ENCODE peak calls at places on chromosomes 5 and 9, in ten cellular contexts. S, P, K, E, R, Y, F, X, J and W are unnamed samples.

GRCh38 chr5:109911731-109912130 is 222.0 kb downstream of the MAN2A1 start:
- DNase-seq in S (no peak), P (peak), K (no peak), E (no peak), R (peak), Y (no peak), F (no peak), X (no peak), J (no peak), W (no peak)

GRCh38 chr5:36055984-36056383 is 10.7 kb downstream of the UGT3A2 start:
- DNase-seq in S (no peak), P (no peak), K (no peak), E (no peak), R (no peak), Y (no peak), F (no peak), X (no peak), J (no peak), W (no peak)

GRCh38 chr5:134590992-134591659 is 41.5 kb downstream of the SAR1B start:
- DNase-seq in S (peak), P (no peak), K (no peak), E (no peak), R (peak), Y (no peak), F (no peak), X (peak), J (peak), W (no peak)

GRCh38 chr9:83429229-83429628 is 109.0 kb downstream of the FRMD3 start:
- DNase-seq in S (no peak), P (no peak), K (no peak), E (no peak), R (no peak), Y (no peak), F (no peak), X (no peak), J (no peak), W (no peak)

GRCh38 chr9:87305123-87305522 is 192.5 kb upstream of the DAPK1 start:
- DNase-seq in S (no peak), P (no peak), K (no peak), E (no peak), R (no peak), Y (peak), F (no peak), X (no peak), J (no peak), W (no peak)

GRCh38 chr9:77752566-77752965 is 104.4 kb upstream of the GNA14 start:
- DNase-seq in S (no peak), P (peak), K (no peak), E (no peak), R (peak), Y (no peak), F (no peak), X (no peak), J (no peak), W (no peak)

GRCh38 chr5:14399054-14399657 is 182.4 kb upstream of the OTULINL start:
- DNase-seq in S (peak), P (peak), K (no peak), E (no peak), R (peak), Y (no peak), F (peak), X (no peak), J (peak), W (no peak)

GRCh38 chr5:172437445-172438303 is 16.7 kb downstream of the SH3PXD2B start:
- DNase-seq in S (peak), P (peak), K (peak), E (peak), R (peak), Y (no peak), F (no peak), X (no peak), J (peak), W (peak)

GRCh38 chr5:76709762-76710161 is 6.2 kb upstream of the F2R start:
- DNase-seq in S (no peak), P (peak), K (no peak), E (no peak), R (peak), Y (no peak), F (no peak), X (no peak), J (no peak), W (no peak)

DNA sequence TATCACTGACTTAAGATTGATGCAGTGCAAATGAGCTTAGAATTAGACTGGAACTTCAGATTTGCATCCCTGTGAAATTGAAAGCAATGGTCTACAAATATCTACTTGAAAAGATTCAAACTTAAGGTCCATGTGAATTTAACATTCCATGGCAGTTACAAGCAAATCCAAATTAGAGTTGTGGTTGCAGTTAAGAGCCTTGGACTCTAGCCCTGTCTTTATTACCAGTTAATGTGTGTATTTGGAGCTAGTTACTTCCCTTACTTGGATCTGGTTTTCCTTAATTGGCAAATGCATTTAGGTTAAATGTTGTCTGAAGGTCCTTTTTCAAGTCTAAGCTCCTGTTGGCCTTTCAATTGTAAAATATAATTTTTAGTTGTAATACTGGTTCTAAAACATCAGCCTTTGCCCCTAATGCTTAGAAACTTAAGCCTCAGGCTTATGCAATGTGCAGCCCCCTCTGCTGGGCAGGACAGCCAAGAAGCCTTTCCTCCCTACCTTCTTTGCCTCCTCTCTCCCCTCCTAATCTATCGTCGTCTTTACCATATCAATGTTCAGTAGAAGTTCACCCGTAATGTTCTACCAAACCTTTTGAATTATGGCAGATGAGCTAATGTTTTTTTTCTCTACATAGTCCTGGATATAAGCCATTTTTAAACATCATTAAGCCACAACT is 59.5 kb downstream of the ERMP1 start:
- DNase-seq in S (no peak), P (no peak), K (no peak), E (no peak), R (no peak), Y (no peak), F (no peak), X (no peak), J (no peak), W (no peak)
- TF ChIP-seq CTCF in S (no peak), P (peak), K (no peak), E (no peak), R (peak), Y (no peak), F (no peak), X (no peak), J (no peak), W (no peak)

GRCh38 chr5:140785905-140786686 is at the start of gene PCDHA1:
- DNase-seq in S (no peak), P (no peak), K (peak), E (no peak), R (peak), Y (no peak), F (no peak), X (no peak), J (no peak), W (no peak)
- TF ChIP-seq CTCF in S (no peak), P (no peak), K (no peak), E (no peak), R (no peak), Y (no peak), F (no peak), X (no peak), J (no peak), W (no peak)

GRCh38 chr9:101718176-101718575 is 20.3 kb downstream of the GRIN3A start:
- DNase-seq in S (no peak), P (no peak), K (no peak), E (no peak), R (no peak), Y (no peak), F (no peak), X (no peak), J (no peak), W (no peak)
- TF ChIP-seq CTCF in S (no peak), P (no peak), K (no peak), E (no peak), R (no peak), Y (no peak), F (no peak), X (no peak), J (no peak), W (no peak)

GRCh38 chr9:137978262-137978714 is 100.7 kb downstream of the CACNA1B start:
- DNase-seq in S (no peak), P (no peak), K (no peak), E (no peak), R (no peak), Y (no peak), F (no peak), X (no peak), J (no peak), W (no peak)

GRCh38 chr9:137975936-137976565 is 98.5 kb downstream of the CACNA1B start:
- DNase-seq in S (no peak), P (no peak), K (peak), E (peak), R (no peak), Y (no peak), F (no peak), X (no peak), J (no peak), W (peak)

GRCh38 chr9:137975527-137975913 is 97.9 kb downstream of the CACNA1B start:
- DNase-seq in S (no peak), P (no peak), K (peak), E (peak), R (no peak), Y (no peak), F (no peak), X (no peak), J (no peak), W (peak)

GRCh38 chr9:137974746-137975526 is 97.4 kb downstream of the CACNA1B start:
- DNase-seq in S (no peak), P (no peak), K (peak), E (peak), R (no peak), Y (no peak), F (no peak), X (no peak), J (no peak), W (peak)

DNA sequence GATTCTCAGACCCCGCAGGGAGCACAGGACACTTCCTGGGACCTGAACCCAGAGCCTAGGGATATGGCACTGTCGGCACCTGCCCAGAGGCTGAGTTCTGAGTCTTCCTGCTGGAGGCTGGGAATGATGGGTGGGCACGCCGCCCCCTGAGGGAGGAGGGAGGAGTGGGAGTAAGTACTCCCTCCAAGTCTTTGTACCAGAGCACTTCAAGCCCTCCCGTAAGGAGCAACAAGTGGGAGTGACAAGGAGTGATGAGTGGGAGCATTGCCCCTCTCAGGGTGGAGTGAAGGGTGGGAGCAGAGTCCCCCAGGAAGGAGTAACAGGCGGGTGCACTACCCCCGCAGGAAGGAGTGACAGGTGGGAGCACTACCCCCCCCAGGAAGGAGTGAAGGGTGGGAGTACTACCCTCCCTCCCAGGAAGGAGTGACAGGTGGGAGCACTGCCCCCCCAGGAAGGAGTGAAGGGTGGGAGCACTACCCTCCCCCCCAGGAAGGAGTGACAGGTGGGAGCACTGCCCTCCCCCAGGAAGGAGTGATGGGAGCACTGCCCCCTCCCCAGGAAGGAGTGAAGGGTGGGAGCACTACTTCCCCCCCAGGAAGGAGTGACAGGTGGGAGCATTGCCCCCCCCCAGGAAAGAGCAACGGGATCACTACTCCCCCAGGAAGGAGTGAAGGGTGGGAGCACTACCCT is 100.1 kb downstream of the CACNA1B start:
- DNase-seq in S (no peak), P (no peak), K (peak), E (peak), R (no peak), Y (no peak), F (no peak), X (no peak), J (no peak), W (no peak)
- TF ChIP-seq CTCF in S (no peak), P (no peak), K (no peak), E (no peak), R (no peak), Y (no peak), F (no peak), X (no peak), J (no peak), W (no peak)

DNA sequence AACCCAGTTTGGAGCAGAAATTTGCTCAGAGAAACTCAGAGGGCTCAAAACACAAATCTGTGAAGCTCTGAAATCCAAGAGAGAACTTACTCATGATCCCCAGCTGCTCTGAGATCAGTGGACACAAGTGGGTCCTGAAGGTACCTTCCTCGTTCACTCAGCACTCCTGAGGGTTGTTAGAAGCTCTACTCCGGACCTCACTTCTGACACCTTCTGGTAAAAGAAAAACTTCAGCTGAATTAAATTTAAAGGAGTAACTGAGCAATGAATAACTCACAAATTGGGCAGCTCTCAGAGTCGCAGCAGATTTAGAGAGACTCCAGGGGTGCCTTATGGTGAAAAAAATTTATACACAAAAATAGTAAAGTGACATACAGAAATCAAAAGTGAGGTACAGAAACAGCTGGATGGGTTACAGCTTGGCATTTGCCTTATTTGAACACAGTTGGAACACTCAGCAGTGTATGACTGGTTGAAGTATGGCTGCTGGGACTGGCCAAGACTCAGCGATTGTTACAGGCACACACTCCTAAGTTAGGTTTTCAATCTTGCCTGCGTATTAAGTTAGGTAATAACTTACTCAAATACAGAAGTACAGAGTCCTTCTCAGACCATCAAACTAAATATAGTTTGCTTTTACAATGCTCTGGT is 32.5 kb downstream of the INSL4 start:
- DNase-seq in S (peak), P (peak), K (no peak), E (no peak), R (peak), Y (no peak), F (no peak), X (no peak), J (no peak), W (no peak)
- TF ChIP-seq CTCF in S (peak), P (peak), K (peak), E (no peak), R (peak), Y (no peak), F (no peak), X (no peak), J (no peak), W (peak)

GRCh38 chr5:142845402-142845901 is 75.3 kb downstream of the ARHGAP26 start:
- DNase-seq in S (no peak), P (no peak), K (no peak), E (no peak), R (no peak), Y (no peak), F (no peak), X (no peak), J (peak), W (no peak)

GRCh38 chr5:142840591-142840990 is 70.4 kb downstream of the ARHGAP26 start:
- DNase-seq in S (no peak), P (no peak), K (no peak), E (no peak), R (no peak), Y (no peak), F (no peak), X (no peak), J (no peak), W (no peak)

GRCh38 chr5:142841511-142842255 is 71.5 kb downstream of the ARHGAP26 start:
- DNase-seq in S (no peak), P (peak), K (no peak), E (peak), R (peak), Y (no peak), F (no peak), X (no peak), J (no peak), W (no peak)

GRCh38 chr5:142844881-142845280 is 74.7 kb downstream of the ARHGAP26 start:
- DNase-seq in S (no peak), P (no peak), K (no peak), E (no peak), R (no peak), Y (no peak), F (no peak), X (no peak), J (no peak), W (no peak)

DNA sequence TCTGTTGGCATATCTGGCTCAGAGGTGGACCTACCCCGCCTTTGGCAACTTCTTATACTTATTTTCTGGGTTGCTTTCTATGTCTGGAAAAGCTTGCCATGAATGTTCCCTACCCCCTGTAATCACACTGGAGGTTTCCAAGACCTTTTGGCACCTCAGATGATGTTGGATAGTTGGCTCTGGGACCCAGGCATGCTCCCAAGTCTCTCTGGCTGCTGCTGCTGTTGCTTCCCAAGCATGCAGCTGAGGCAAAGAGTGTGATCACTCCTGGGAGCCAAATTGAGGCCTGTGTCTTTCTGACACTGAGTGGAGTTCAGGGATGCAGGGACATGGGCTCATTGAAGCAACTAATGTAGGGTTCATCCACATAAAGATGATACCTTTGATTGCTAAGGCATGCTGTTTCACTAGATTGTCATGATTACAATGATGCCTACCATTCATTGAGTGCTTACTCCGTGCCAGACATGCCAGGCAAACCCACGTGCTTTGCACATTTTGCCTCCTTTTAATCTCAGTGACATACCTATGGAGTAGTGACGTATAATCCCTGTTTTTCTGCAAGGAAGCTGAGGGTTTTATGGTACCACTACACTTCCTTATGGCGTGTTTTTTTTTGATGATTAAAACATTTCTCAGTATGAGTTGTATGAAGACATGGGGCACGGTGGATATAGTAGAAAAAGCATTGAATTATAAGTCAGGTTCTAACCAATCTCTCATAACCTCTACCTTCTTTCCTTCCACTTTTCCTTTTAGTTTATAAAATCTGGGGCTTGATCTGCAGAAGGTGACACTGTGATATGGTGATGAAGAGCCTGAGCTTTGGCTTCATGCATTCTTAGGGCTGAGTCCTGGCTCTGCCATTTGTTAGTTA is 73.1 kb downstream of the ARHGAP26 start:
- DNase-seq in S (no peak), P (no peak), K (no peak), E (peak), R (no peak), Y (no peak), F (no peak), X (no peak), J (no peak), W (no peak)
- TF ChIP-seq CTCF in S (no peak), P (no peak), K (no peak), E (no peak), R (no peak), Y (no peak), F (no peak), X (no peak), J (no peak), W (no peak)

GRCh38 chr9:109967651-109968331 is 187.8 kb downstream of the PALM2AKAP2 start:
- DNase-seq in S (no peak), P (no peak), K (no peak), E (no peak), R (no peak), Y (no peak), F (no peak), X (no peak), J (no peak), W (no peak)
- TF ChIP-seq CTCF in S (no peak), P (no peak), K (no peak), E (no peak), R (no peak), Y (no peak), F (no peak), X (no peak), J (no peak), W (no peak)

GRCh38 chr5:129172561-129172960 is 78.0 kb downstream of the ISOC1 start:
- DNase-seq in S (peak), P (peak), K (no peak), E (no peak), R (peak), Y (no peak), F (no peak), X (no peak), J (no peak), W (no peak)
- TF ChIP-seq CTCF in S (no peak), P (peak), K (no peak), E (no peak), R (peak), Y (no peak), F (peak), X (no peak), J (no peak), W (no peak)

GRCh38 chr5:125412561-125413535 is 666.4 kb upstream of the ZNF608 start:
- DNase-seq in S (peak), P (peak), K (peak), E (peak), R (peak), Y (peak), F (peak), X (peak), J (peak), W (peak)
- TF ChIP-seq CTCF in S (peak), P (peak), K (peak), E (no peak), R (peak), Y (no peak), F (no peak), X (peak), J (no peak), W (peak)